ENCODE peak calls at places on chromosomes 12 and 14, in five cellular contexts. C, Y, G, X and S are unnamed samples.

GRCh38 chr14:84655014-84655413 is 874.9 kb upstream of the FLRT2 start:
- DNase-seq in C (no peak), Y (no peak), X (no peak), G (no peak), S (no peak)

GRCh38 chr12:22626429-22626828 is 1.5 kb downstream of the ETNK1 start:
- DNase-seq in Y (no peak), X (peak; percentile 12), C (no peak), G (no peak), S (no peak)

GRCh38 chr14:52020866-52021717 is 31.7 kb downstream of the RTRAF start:
- DNase-seq in G (no peak), C (no peak), Y (no peak), X (no peak), S (no peak)

GRCh38 chr12:76031081-76031413 is 529 bp downstream of the PHLDA1 start:
- DNase-seq in C (no peak), Y (no peak), X (no peak), G (no peak), S (no peak)

GRCh38 chr12:111276189-111276588 is 92.7 kb downstream of the PHETA1 start:
- DNase-seq in X (no peak), G (no peak), Y (no peak), C (no peak), S (no peak)

GRCh38 chr14:49553106-49553505 is 33.1 kb downstream of the RPS29 start:
- DNase-seq in G (no peak), Y (no peak), C (no peak), X (no peak), S (no peak)

GRCh38 chr12:23564454-23564853 is 385.0 kb downstream of the SOX5 start:
- DNase-seq in X (no peak), G (no peak), Y (no peak), C (no peak), S (no peak)

GRCh38 chr14:65703996-65704395 is 291.5 kb downstream of the FUT8 start:
- DNase-seq in Y (no peak), C (no peak), G (no peak), X (no peak), S (no peak)

GRCh38 chr14:71290301-71290700 is 383.0 kb downstream of the PCNX1 start:
- DNase-seq in X (no peak), Y (no peak), C (no peak), G (no peak), S (no peak)

GRCh38 chr14:71287567-71287966 is 380.3 kb downstream of the PCNX1 start:
- DNase-seq in Y (no peak), X (no peak), G (no peak), C (no peak), S (no peak)

GRCh38 chr14:71289536-71289935 is 382.3 kb downstream of the PCNX1 start:
- DNase-seq in C (peak; percentile 61), X (no peak), G (no peak), Y (no peak), S (peak; percentile 37)

GRCh38 chr14:71286126-71286525 is 378.9 kb downstream of the PCNX1 start:
- DNase-seq in C (no peak), Y (no peak), X (no peak), G (no peak), S (no peak)

GRCh38 chr14:71290960-71291466 is 383.8 kb downstream of the PCNX1 start:
- DNase-seq in Y (no peak), G (no peak), X (peak; percentile 36), C (no peak), S (peak; percentile 92)
- H3K27ac ChIP-seq in Y (no peak overlapping the region), G (no peak overlapping the region), X (no peak overlapping the region), C (no peak overlapping the region), S (peak overlapping the region; percentile 98)

GRCh38 chr12:697426-697825 is 34.2 kb upstream of the NINJ2 start:
- DNase-seq in G (no peak), X (no peak), Y (no peak), C (no peak), S (no peak)

GRCh38 chr12:690466-690865 is 27.2 kb upstream of the NINJ2 start:
- DNase-seq in G (no peak), Y (no peak), X (no peak), C (no peak), S (no peak)

GRCh38 chr12:692274-692673 is 29.0 kb upstream of the NINJ2 start:
- DNase-seq in Y (no peak), X (no peak), C (no peak), G (no peak), S (no peak)

GRCh38 chr12:694734-695503 is 31.7 kb upstream of the NINJ2 start:
- DNase-seq in Y (no peak), X (no peak), G (no peak), C (no peak), S (no peak)

DNA sequence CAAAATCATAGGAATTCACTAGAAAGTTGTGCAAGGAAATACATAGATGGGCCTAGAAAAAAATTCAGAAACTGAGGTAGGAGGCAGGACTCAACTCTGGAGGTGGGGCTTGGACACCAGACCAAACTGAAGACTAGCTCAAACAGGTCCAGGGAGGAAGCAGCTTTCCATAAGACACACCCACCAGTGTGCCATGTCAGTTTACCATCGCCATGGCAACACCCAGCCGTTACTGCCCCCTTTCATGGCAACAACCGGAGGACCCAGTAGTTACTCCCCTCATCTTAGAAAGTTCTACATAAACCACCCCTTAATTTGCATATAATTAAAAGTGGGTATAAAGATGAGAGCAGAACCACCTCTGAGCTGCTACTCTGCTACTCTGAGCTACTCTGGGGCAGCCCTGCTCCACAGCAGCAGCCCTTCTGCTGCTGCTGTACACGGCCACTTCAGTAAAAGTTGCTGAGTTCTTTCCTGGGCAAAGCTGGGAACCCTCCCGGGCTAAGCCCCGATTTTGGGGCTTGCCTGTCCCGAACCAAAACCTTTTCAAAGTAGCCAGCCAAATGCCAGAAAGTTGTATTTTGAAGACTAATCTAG is 30.8 kb upstream of the NINJ2 start:
- DNase-seq in C (no peak), Y (no peak), G (no peak), X (no peak), S (no peak)
- H3K27ac ChIP-seq in C (no peak overlapping the region), Y (no peak overlapping the region), G (no peak overlapping the region), X (no peak overlapping the region), S (no peak overlapping the region)

DNA sequence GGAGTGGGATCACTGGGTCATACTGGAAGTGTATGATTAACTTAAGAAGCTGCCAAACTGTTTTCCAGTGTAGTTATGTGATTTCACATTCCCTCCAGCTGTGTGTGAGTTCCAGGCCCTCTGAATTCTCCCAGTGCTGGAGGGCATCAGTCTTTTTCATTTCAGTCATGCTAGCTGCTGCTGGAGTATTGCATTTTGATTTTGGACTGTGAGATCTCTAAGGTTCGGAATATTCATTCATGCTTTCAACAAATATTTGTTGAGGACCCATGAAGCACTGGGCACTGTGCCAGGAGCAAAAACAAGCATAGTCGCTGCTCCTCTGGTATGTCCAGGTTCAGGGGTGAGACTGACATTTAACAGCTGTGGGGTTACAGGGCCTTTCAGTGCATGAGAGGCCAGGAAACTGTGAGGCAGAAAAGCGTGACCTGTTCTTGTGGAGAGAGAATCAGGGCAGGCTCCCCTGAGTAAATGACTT is 133.2 kb downstream of the SCARB1 start:
- DNase-seq in Y (no peak), X (peak; percentile 57), C (no peak), G (no peak), S (no peak)
- H3K27ac ChIP-seq in Y (no peak overlapping the region), X (peak overlapping the region; percentile 25), C (no peak overlapping the region), G (no peak overlapping the region), S (no peak overlapping the region)

GRCh38 chr14:88791629-88792571 is 853 bp downstream of the EML5 start:
- DNase-seq in G (no peak), C (peak; percentile 59), Y (peak; percentile 7), X (peak; percentile 19), S (no peak)
- H3K27ac ChIP-seq in G (no peak overlapping the region), C (peak overlapping the region; percentile 88), Y (no peak overlapping the region), X (peak overlapping the region; percentile 64), S (peak overlapping the region; percentile 28)

DNA sequence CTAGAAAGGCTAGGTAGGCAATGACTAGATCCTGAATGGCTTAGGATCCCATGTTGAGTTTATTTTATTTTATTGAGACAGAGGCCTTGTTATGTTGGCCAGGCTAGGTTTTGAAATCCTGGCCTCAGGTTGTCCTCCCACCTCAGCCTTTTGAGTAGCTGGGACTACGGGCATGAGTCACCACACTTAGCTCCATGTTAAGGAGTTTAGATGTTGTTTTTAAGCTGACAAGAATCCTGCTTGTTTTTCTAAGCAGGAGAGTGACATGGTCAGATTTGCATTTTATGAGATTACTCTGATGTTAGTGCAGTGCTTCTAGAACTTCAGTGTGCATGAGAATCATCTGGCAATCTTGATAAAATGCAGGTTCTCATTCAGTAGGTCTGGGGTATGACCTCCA is 14.5 kb downstream of the CCDC198 start:
- DNase-seq in Y (no peak), C (no peak), X (no peak), G (no peak), S (no peak)
- H3K27ac ChIP-seq in Y (no peak overlapping the region), C (no peak overlapping the region), X (no peak overlapping the region), G (no peak overlapping the region), S (no peak overlapping the region)

GRCh38 chr12:108516511-108517275 is 1.6 kb downstream of the FICD start:
- DNase-seq in C (no peak), G (no peak), Y (no peak), X (no peak), S (no peak)
- H3K27ac ChIP-seq in C (no peak overlapping the region), G (no peak overlapping the region), Y (peak overlapping the region; percentile 42), X (no peak overlapping the region), S (no peak overlapping the region)